ENCODE peak calls at places on chromosomes 1 and 21, in five cellular contexts. O, X, N, S and Q are unnamed samples.

GRCh38 chr1:167707942-167708341 is 13.8 kb upstream of the MPZL1 start:
- DNase-seq in O (no peak), N (no peak), X (no peak), S (no peak), Q (no peak)

GRCh38 chr1:226864311-226864710 is 6.1 kb upstream of the PSEN2 start:
- DNase-seq in X (no peak), S (no peak), N (no peak), O (no peak), Q (no peak)

GRCh38 chr21:32336711-32337110 is 38.1 kb downstream of the MRAP start:
- DNase-seq in X (no peak), O (peak), S (no peak), N (no peak), Q (no peak)

GRCh38 chr1:8733463-8733862 is 84.0 kb downstream of the RERE start:
- DNase-seq in S (no peak), X (no peak), N (no peak), O (no peak), Q (no peak)

GRCh38 chr21:14757533-14758327 is 211.6 kb upstream of the SAMSN1 start:
- DNase-seq in S (no peak), O (no peak), N (no peak), X (no peak), Q (no peak)

GRCh38 chr1:202005958-202006357 is 4.4 kb upstream of the ELF3 start:
- DNase-seq in X (no peak), O (no peak), S (peak), N (no peak), Q (no peak)

GRCh38 chr1:202343652-202344349 is 2.1 kb upstream of the UBE2T start:
- DNase-seq in O (peak), S (peak), X (no peak), N (no peak), Q (peak)

GRCh38 chr1:31054349-31054748 is 11.2 kb downstream of the PUM1 start:
- DNase-seq in X (no peak), N (no peak), O (peak), S (no peak), Q (no peak)

GRCh38 chr1:119187416-119187815 is 47.0 kb upstream of the WARS2 start:
- DNase-seq in S (no peak), X (no peak), O (no peak), N (no peak), Q (no peak)

GRCh38 chr1:3772027-3772714 is 378 bp upstream of the SMIM1 start:
- DNase-seq in S (peak), X (peak), O (peak), N (peak), Q (peak)

GRCh38 chr1:87334351-87335174 is 5.9 kb downstream of the LMO4 start:
- DNase-seq in X (no peak), N (peak), O (peak), S (peak), Q (peak)

GRCh38 chr1:81592263-81592662 is 208.5 kb upstream of the ADGRL2 start:
- DNase-seq in N (no peak), X (no peak), O (no peak), S (no peak), Q (no peak)

GRCh38 chr1:230362949-230363348 is 63.2 kb downstream of the PGBD5 start:
- DNase-seq in O (no peak), X (no peak), S (no peak), N (no peak), Q (no peak)

GRCh38 chr1:219621047-219621786 is 8.3 kb upstream of the ZC3H11B start:
- DNase-seq in X (no peak), N (no peak), S (no peak), O (no peak), Q (no peak)

GRCh38 chr1:93641527-93641926 is 40.1 kb downstream of the BCAR3 start:
- DNase-seq in X (no peak), S (no peak), N (no peak), O (peak), Q (no peak)

GRCh38 chr1:159207774-159208459 is 3.2 kb downstream of the ACKR1 start:
- DNase-seq in O (no peak), S (no peak), X (no peak), N (no peak), Q (no peak)

GRCh38 chr1:34984435-34985062 is 598 bp downstream of the TMEM35B start:
- DNase-seq in X (no peak), O (peak), S (peak), N (no peak), Q (no peak)

GRCh38 chr1:121558514-121558913 is 373.7 kb downstream of the SRGAP2C start:
- DNase-seq in O (peak), S (no peak), N (no peak), X (no peak), Q (no peak)

GRCh38 chr1:29488794-29489309 is 252.5 kb downstream of the PTPRU start:
- DNase-seq in X (no peak), N (no peak), S (no peak), O (no peak), Q (no peak)

GRCh38 chr1:244460195-244460594 is 878 bp upstream of the CATSPERE start:
- DNase-seq in O (no peak), S (peak), N (no peak), X (no peak), Q (no peak)

GRCh38 chr1:31596737-31597097 is 20.4 kb downstream of the TINAGL1 start:
- DNase-seq in N (no peak), X (no peak), O (peak), S (peak), Q (no peak)

GRCh38 chr1:89198500-89199072 is at the start of gene GBP4:
- DNase-seq in S (no peak), O (peak), X (peak), N (no peak), Q (no peak)

GRCh38 chr1:173392895-173393654 is 84.1 kb upstream of the PRDX6 start:
- DNase-seq in S (no peak), N (no peak), O (peak), X (no peak), Q (no peak)

GRCh38 chr1:64518692-64519481 is 49.0 kb downstream of the CACHD1 start:
- DNase-seq in O (no peak), S (no peak), N (no peak), X (no peak), Q (no peak)

GRCh38 chr1:207619833-207620572 is 24.9 kb upstream of the CR1L start:
- DNase-seq in X (no peak), N (peak), O (peak), S (peak), Q (peak)

GRCh38 chr1:67855944-67856343 is 22.7 kb upstream of the GNG12 start:
- DNase-seq in S (no peak), X (no peak), O (peak), N (no peak), Q (no peak)

GRCh38 chr1:41025979-41026819 is 4.7 kb upstream of the SLFNL1 start:
- DNase-seq in X (no peak), S (no peak), O (no peak), N (no peak), Q (no peak)

GRCh38 chr1:235986869-235987268 is 78.0 kb downstream of the NID1 start:
- DNase-seq in O (no peak), X (no peak), N (no peak), S (no peak), Q (no peak)

GRCh38 chr1:40796939-40797667 is 13.5 kb downstream of the KCNQ4 start:
- DNase-seq in O (no peak), X (no peak), S (peak), N (no peak), Q (no peak)

GRCh38 chr1:94115900-94116436 is 5.0 kb downstream of the ABCA4 start:
- DNase-seq in X (no peak), O (peak), N (no peak), S (no peak), Q (no peak)

GRCh38 chr1:91608876-91609275 is 108.2 kb downstream of the CDC7 start:
- DNase-seq in S (no peak), O (peak), X (no peak), N (no peak), Q (no peak)

GRCh38 chr1:187001198-187001904 is 172.6 kb downstream of the PLA2G4A start:
- DNase-seq in O (peak), X (no peak), S (no peak), N (no peak), Q (no peak)

GRCh38 chr1:182392045-182393028 is 747 bp upstream of the GLUL start:
- DNase-seq in O (peak), N (no peak), S (peak), X (peak), Q (no peak)

GRCh38 chr1:235088907-235089306 is 39.7 kb downstream of the TOMM20 start:
- DNase-seq in O (no peak), S (no peak), X (no peak), N (no peak), Q (no peak)

GRCh38 chr1:26408604-26409003 is 2.0 kb upstream of the LIN28A start:
- DNase-seq in N (peak), X (peak), S (peak), O (peak), Q (peak)

GRCh38 chr1:198829948-198830347 is 191.1 kb downstream of the PTPRC start:
- DNase-seq in N (no peak), O (peak), S (no peak), X (no peak), Q (no peak)

GRCh38 chr1:93577536-93578432 is 103.9 kb downstream of the BCAR3 start:
- DNase-seq in S (no peak), X (no peak), N (no peak), O (no peak), Q (no peak)

GRCh38 chr1:93338426-93338825 is 7.3 kb upstream of the DR1 start:
- DNase-seq in X (no peak), S (no peak), O (peak), N (no peak), Q (no peak)

GRCh38 chr1:3014041-3014440 is 7.2 kb upstream of the ACTRT2 start:
- DNase-seq in O (no peak), S (no peak), X (no peak), N (no peak), Q (no peak)